ENCODE peak calls at places on chromosome 20, in six cellular contexts. M, A, T, K, I and D are unnamed samples.

GRCh38 chr20:50221501-50222323 is 31.1 kb downstream of the CEBPB start:
- DNase-seq in M (no peak), A (no peak), T (no peak), K (no peak), I (no peak), D (no peak)

GRCh38 chr20:36950432-36951197 is 893 bp downstream of the SAMHD1 start:
- DNase-seq in M (peak), A (peak), T (peak), K (peak), I (peak), D (no peak)

GRCh38 chr20:57794600-57795346 is 85.0 kb upstream of the PMEPA1 start:
- DNase-seq in M (no peak), A (peak), T (no peak), K (no peak), I (no peak), D (no peak)

GRCh38 chr20:50467618-50468373 is 42.4 kb upstream of the PTPN1 start:
- DNase-seq in M (peak), A (no peak), T (no peak), K (peak), I (peak), D (no peak)

GRCh38 chr20:19211661-19212523 is 550 bp upstream of the SLC24A3 start:
- DNase-seq in M (peak), A (peak), T (peak), K (peak), I (no peak), D (no peak)

GRCh38 chr20:44736170-44737021 is 9.3 kb upstream of the KCNK15 start:
- DNase-seq in M (peak), A (peak), T (no peak), K (peak), I (peak), D (no peak)

GRCh38 chr20:7237251-7237650 is 469.8 kb downstream of the BMP2 start:
- DNase-seq in M (no peak), A (no peak), T (no peak), K (no peak), I (no peak), D (no peak)

GRCh38 chr20:25251558-25251957 is 3.7 kb downstream of the PYGB start:
- DNase-seq in M (no peak), A (no peak), T (no peak), K (no peak), I (no peak), D (no peak)

GRCh38 chr20:1907586-1907985 is 12.4 kb downstream of the SIRPA start:
- DNase-seq in M (no peak), A (no peak), T (no peak), K (no peak), I (no peak), D (no peak)

GRCh38 chr20:58518896-58519593 is 3.8 kb upstream of the APCDD1L start:
- DNase-seq in M (no peak), A (no peak), T (no peak), K (no peak), I (no peak), D (no peak)

GRCh38 chr20:4434681-4435080 is 287.0 kb upstream of the PRND start:
- DNase-seq in M (no peak), A (no peak), T (no peak), K (no peak), I (no peak), D (no peak)

GRCh38 chr20:50855498-50856474 is 60.9 kb downstream of the BCAS4 start:
- DNase-seq in M (no peak), A (peak), T (no peak), K (no peak), I (no peak), D (no peak)

GRCh38 chr20:20549267-20549612 is 163.2 kb downstream of the RALGAPA2 start:
- DNase-seq in M (no peak), A (peak), T (no peak), K (no peak), I (no peak), D (no peak)

GRCh38 chr20:18712877-18713276 is 100.7 kb upstream of the SCP2D1 start:
- DNase-seq in M (no peak), A (no peak), T (no peak), K (no peak), I (no peak), D (no peak)

GRCh38 chr20:62133051-62133845 is 9.9 kb downstream of the PSMA7 start:
- DNase-seq in M (no peak), A (no peak), T (peak), K (no peak), I (no peak), D (no peak)

GRCh38 chr20:62132421-62132820 is 10.1 kb downstream of the LSM14B start:
- DNase-seq in M (no peak), A (no peak), T (no peak), K (no peak), I (no peak), D (no peak)

GRCh38 chr20:62134735-62135231 is 8.4 kb downstream of the PSMA7 start:
- DNase-seq in M (peak), A (no peak), T (no peak), K (no peak), I (no peak), D (no peak)

GRCh38 chr20:62135573-62136266 is 7.5 kb downstream of the PSMA7 start:
- DNase-seq in M (no peak), A (no peak), T (no peak), K (no peak), I (no peak), D (no peak)

DNA sequence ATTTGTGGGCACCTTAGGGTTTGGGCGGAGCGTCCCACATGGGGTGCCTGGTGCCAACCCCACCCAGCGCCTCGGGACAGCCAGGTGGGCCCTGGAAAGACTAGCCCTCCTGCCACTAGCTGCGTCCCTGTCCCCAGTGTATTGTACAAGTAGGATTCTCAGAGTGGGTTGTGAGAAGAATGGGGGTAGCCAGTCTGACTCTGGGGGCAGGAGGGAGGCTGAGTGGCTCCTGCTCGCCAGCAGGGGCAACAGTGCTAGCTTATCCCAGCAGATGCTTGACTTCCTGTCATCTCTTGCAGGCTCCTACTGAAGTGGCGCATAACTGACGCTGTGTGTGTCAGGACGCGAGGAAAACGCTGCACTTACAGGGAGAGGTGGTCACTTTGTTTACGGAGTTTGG is 9.3 kb downstream of the PSMA7 start:
- DNase-seq in M (no peak), A (no peak), T (no peak), K (peak), I (no peak), D (no peak)
- TF ChIP-seq CTCF in M (no peak), A (peak), T (peak), K (peak), I (peak), D (no peak)

GRCh38 chr20:461254-462198 is 807 bp downstream of the TBC1D20 start:
- DNase-seq in M (peak), A (peak), T (peak), K (peak), I (peak), D (no peak)
- H3K27ac ChIP-seq in M (peak), A (peak), T (peak), K (peak), I (peak), D (peak)

DNA sequence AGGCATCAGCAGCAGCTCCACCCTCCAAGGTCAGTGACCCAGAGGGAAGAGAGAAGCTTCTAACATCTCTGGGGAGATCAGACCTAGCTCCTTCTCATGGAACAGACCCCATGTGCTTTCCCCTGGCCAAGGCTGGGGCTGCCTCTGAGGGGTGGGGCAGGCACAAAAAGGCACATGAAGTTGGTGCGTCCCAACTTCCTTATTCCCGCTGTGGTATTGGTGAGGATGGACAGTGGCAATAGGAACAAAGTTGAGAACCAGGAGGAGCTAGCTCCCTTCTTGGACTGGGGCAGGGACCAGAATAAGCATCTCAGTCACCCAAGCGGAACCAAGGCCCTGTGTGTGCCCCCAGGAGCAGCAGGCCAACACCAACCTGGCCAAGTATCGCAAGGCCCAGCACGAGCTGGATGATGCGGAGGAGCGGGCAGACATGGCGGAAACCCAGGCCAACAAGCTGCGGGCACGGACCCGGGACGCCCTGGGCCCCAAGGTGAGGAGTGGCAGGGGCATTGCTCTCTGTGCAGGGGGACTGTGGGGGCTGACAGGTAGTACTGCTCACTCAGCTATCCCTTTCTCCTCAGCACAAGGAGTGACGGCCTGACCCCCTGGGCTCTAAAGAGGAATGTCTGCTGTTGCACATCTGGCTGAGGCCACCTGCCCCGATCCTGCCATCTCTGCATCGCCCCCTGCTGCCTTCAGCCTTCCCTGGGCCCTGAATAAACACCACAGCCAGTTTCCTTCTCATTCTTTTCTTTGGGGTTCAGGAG is 46.1 kb downstream of the MYH7B start:
- DNase-seq in M (no peak), A (no peak), T (no peak), K (no peak), I (peak), D (no peak)
- TF ChIP-seq CTCF in M (no peak), A (peak), T (peak), K (peak), I (peak), D (no peak)

DNA sequence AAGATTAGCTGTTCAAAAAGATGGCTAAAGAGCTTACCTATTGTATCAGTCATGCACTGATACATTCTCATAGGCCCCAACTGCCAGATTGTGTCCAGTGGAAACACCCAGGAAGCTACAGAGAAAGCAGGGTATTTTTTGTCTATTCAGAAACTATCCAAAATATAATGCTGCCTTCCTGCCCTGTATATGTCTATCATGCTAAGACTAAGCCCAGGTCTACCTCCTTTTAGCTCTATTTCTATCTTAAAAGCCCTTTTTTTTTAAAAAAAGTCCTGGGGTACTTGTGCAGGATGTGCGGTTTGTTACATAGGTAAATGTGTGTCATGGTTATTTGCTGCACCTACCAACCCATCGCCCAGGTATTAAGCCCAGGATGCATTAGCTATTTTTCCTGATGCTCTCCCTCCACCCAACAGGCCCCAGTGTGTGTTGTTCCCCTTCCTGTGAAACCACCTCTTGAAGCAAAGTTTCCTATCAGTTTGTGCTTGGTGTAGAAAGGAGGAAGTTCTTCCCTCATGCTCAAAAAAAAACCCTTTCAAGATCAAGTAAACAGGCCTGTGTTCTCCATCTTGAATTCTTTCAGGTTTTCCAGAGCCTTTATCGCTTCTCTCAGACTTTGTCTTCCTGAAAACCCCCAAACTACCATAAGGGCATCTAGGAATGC is 514 bp downstream of the DEFB129 start:
- DNase-seq in M (no peak), A (no peak), T (no peak), K (no peak), I (peak), D (no peak)
- H3K27ac ChIP-seq in M (no peak), A (no peak), T (no peak), K (no peak), I (no peak), D (no peak)